ENCODE peak calls at places on chromosomes 7 and 10, in six cellular contexts. F, I, C, B, X and G are unnamed samples.

GRCh38 chr7:1111156-1111555 is 23.2 kb downstream of the GPER1 start:
- DNase-seq in F (no peak), I (no peak), C (no peak), B (no peak), X (no peak), G (no peak)

GRCh38 chr10:10782603-10783002 is 235.1 kb upstream of the CELF2 start:
- DNase-seq in F (no peak), I (no peak), C (no peak), B (no peak), X (no peak), G (no peak)

GRCh38 chr7:20276705-20277472 is 53.8 kb upstream of the ITGB8 start:
- DNase-seq in F (no peak), I (no peak), C (no peak), B (no peak), X (peak), G (no peak)

GRCh38 chr10:15293862-15294835 is 76.9 kb downstream of the FAM171A1 start:
- DNase-seq in F (no peak), I (no peak), C (no peak), B (no peak), X (no peak), G (peak)

GRCh38 chr7:152076324-152076821 is 50.9 kb downstream of the GALNT11 start:
- DNase-seq in F (peak), I (no peak), C (peak), B (no peak), X (peak), G (peak)

GRCh38 chr10:1611936-1612550 is 125.3 kb downstream of the ADARB2 start:
- DNase-seq in F (no peak), I (no peak), C (no peak), B (no peak), X (no peak), G (no peak)

GRCh38 chr10:59589721-59590120 is 119.9 kb downstream of the SLC16A9 start:
- DNase-seq in F (no peak), I (no peak), C (no peak), B (no peak), X (peak), G (no peak)

GRCh38 chr10:71252195-71252594 is 39.8 kb downstream of the UNC5B start:
- DNase-seq in F (no peak), I (no peak), C (peak), B (no peak), X (no peak), G (no peak)